ENCODE peak calls at places on chromosomes 5 and 9, in five cellular contexts. T, Q, F, X and G are unnamed samples.

GRCh38 chr5:60636001-60636400 is 64.0 kb downstream of the DEPDC1B start:
- DNase-seq in X (no peak), F (no peak), Q (no peak), T (no peak), G (no peak)

GRCh38 chr9:21324040-21324439 is 11.2 kb downstream of the KLHL9 start:
- DNase-seq in T (no peak), X (no peak), F (no peak), Q (no peak), G (peak)

GRCh38 chr9:74125916-74126315 is 371.2 kb upstream of the RORB start:
- DNase-seq in F (no peak), T (no peak), X (no peak), Q (no peak), G (no peak)

GRCh38 chr5:151023651-151024050 is 3.3 kb downstream of the GPX3 start:
- DNase-seq in F (peak), X (no peak), T (no peak), Q (no peak), G (no peak)

GRCh38 chr5:10590226-10591047 is 26.6 kb downstream of the ANKRD33B start:
- DNase-seq in T (peak), X (no peak), Q (no peak), F (no peak), G (no peak)

GRCh38 chr9:97907051-97907450 is 15.2 kb downstream of the TRMO start:
- DNase-seq in X (no peak), Q (no peak), T (no peak), F (no peak), G (no peak)

GRCh38 chr5:147509710-147510651 is at the start of gene DPYSL3:
- DNase-seq in T (peak), Q (peak), X (peak), F (peak), G (no peak)

GRCh38 chr5:126484248-126484647 is 61.0 kb downstream of the GRAMD2B start:
- DNase-seq in Q (no peak), T (no peak), X (no peak), F (no peak), G (no peak)

GRCh38 chr5:138770291-138770690 is 17.1 kb downstream of the CTNNA1 start:
- DNase-seq in T (no peak), X (no peak), Q (no peak), F (no peak), G (no peak)

GRCh38 chr5:141260458-141261237 is 15.5 kb downstream of the PCDHB15 start:
- DNase-seq in X (no peak), T (no peak), F (no peak), Q (no peak), G (no peak)

GRCh38 chr9:109286571-109286977 is 34.3 kb downstream of the EPB41L4B start:
- DNase-seq in Q (no peak), F (no peak), T (peak), X (no peak), G (no peak)

GRCh38 chr5:172436874-172437369 is 17.4 kb downstream of the SH3PXD2B start:
- DNase-seq in T (no peak), Q (no peak), X (no peak), F (no peak), G (no peak)

GRCh38 chr5:175778951-175779475 is 92.4 kb upstream of the CPLX2 start:
- DNase-seq in Q (peak), X (no peak), F (peak), T (no peak), G (no peak)

GRCh38 chr5:134551891-134552290 is 26.4 kb downstream of the JADE2 start:
- DNase-seq in X (no peak), F (no peak), T (peak), Q (no peak), G (no peak)

GRCh38 chr5:168300377-168301182 is 9.1 kb downstream of the WWC1 start:
- DNase-seq in Q (peak), T (no peak), X (no peak), F (no peak), G (no peak)

GRCh38 chr5:83044941-83045340 is 32.3 kb downstream of the TMEM167A start:
- DNase-seq in T (no peak), Q (peak), F (no peak), X (no peak), G (no peak)

GRCh38 chr5:76372320-76373054 is 30.6 kb upstream of the IQGAP2 start:
- DNase-seq in X (no peak), T (peak), F (no peak), Q (peak), G (no peak)

GRCh38 chr5:159208508-159209437 is 580 bp downstream of the RNF145 start:
- DNase-seq in X (peak), Q (peak), T (no peak), F (peak), G (peak)

GRCh38 chr5:126446498-126447224 is 23.5 kb downstream of the GRAMD2B start:
- DNase-seq in Q (peak), F (no peak), T (peak), X (peak), G (no peak)

GRCh38 chr5:74394924-74395880 is 245.3 kb downstream of the ENC1 start:
- DNase-seq in F (peak), T (no peak), Q (peak), X (no peak), G (no peak)

GRCh38 chr5:133451926-133452325 is 160.4 kb downstream of the FSTL4 start:
- DNase-seq in F (no peak), X (no peak), Q (no peak), T (no peak), G (no peak)

GRCh38 chr5:172903790-172904189 is 55.4 kb upstream of the RPL26L1 start:
- DNase-seq in Q (peak), X (no peak), T (peak), F (no peak), G (no peak)

GRCh38 chr5:135555530-135555929 is 19.8 kb upstream of the NEUROG1 start:
- DNase-seq in X (no peak), T (no peak), Q (no peak), F (no peak), G (no peak)

GRCh38 chr5:13540154-13540815 is 404.2 kb downstream of the DNAH5 start:
- DNase-seq in X (no peak), F (no peak), T (no peak), Q (no peak), G (no peak)

GRCh38 chr9:138098116-138098907 is 220.7 kb downstream of the CACNA1B start:
- DNase-seq in Q (no peak), X (no peak), T (no peak), F (no peak), G (no peak)

GRCh38 chr9:91008568-91008967 is 206.9 kb downstream of the SYK start:
- DNase-seq in Q (no peak), X (no peak), F (no peak), T (no peak), G (no peak)

GRCh38 chr9:112751059-112751795 is 667 bp downstream of the SNX30 start:
- DNase-seq in F (peak), Q (peak), T (peak), X (peak), G (peak)

GRCh38 chr9:109816490-109816889 is 36.5 kb downstream of the PALM2AKAP2 start:
- DNase-seq in F (no peak), Q (peak), X (no peak), T (peak), G (no peak)

GRCh38 chr5:132203916-132204315 is 23.7 kb downstream of the P4HA2 start:
- DNase-seq in Q (no peak), T (no peak), F (no peak), X (no peak), G (no peak)

GRCh38 chr9:133539434-133539833 is 4.9 kb downstream of the ADAMTSL2 start:
- DNase-seq in T (no peak), X (no peak), Q (no peak), F (peak), G (no peak)

GRCh38 chr9:94801685-94802084 is 75.2 kb downstream of the AOPEP start:
- DNase-seq in F (no peak), Q (no peak), T (peak), X (no peak), G (no peak)

GRCh38 chr9:111399772-111400563 is 69.9 kb upstream of the OR2K2 start:
- DNase-seq in X (peak), F (no peak), Q (peak), T (no peak), G (no peak)

GRCh38 chr9:116002624-116003023 is 151.0 kb upstream of the PAPPA start:
- DNase-seq in Q (no peak), T (peak), X (no peak), F (peak), G (no peak)

GRCh38 chr9:75939712-75940111 is 49.2 kb downstream of the PCSK5 start:
- DNase-seq in F (no peak), X (no peak), Q (no peak), T (no peak), G (no peak)

GRCh38 chr9:136246849-136247550 is 1.4 kb upstream of the QSOX2 start:
- DNase-seq in X (no peak), F (no peak), Q (no peak), T (no peak), G (no peak)

GRCh38 chr9:4296217-4296616 is 3.7 kb downstream of the GLIS3 start:
- DNase-seq in X (no peak), F (no peak), T (no peak), Q (no peak), G (no peak)

GRCh38 chr9:4298255-4299005 is 1.4 kb downstream of the GLIS3 start:
- DNase-seq in F (peak), Q (peak), X (peak), T (peak), G (peak)

GRCh38 chr9:4299006-4299795 is 667 bp downstream of the GLIS3 start:
- DNase-seq in Q (peak), F (peak), X (peak), T (peak), G (no peak)

GRCh38 chr9:4297795-4298254 is 2.0 kb downstream of the GLIS3 start:
- DNase-seq in X (peak), T (peak), F (peak), Q (peak), G (peak)

DNA sequence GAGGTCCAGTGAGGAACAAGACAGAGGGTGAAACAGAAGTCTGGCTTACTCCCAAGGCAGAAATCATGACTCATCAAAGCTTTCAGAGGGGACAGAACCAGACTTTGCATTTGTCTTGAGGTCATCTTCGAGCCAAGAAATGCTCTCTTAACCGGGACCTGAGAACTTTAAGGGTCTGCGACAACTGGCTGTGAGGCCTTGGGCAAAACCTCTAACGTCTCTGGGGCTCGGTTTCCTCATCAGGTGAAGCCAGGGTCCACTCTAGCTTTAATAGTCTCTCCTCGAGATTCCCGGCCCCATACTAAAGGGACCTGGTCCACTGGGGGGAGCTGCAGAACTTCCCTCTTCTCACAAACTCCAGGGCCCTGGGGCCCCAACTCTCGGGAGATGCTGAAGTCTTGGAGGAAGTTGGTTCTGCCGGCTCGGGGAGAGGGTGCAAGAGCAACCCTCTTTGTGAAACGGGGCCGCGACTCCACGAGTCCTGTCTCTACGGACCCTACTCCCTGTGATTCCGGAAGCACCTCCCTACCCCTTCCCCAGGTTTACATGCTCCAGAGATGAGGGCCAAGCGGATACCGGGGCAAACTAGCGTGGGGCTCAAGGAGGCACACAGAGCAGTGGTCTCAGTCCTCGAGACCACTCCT is 2.6 kb downstream of the GLIS3 start:
- DNase-seq in X (peak), Q (peak), T (peak), F (peak), G (peak)
- TF ChIP-seq CTCF in X (no peak), Q (peak), T (peak), F (peak), G (no peak)

GRCh38 chr5:125291447-125291846 is 545.0 kb upstream of the ZNF608 start:
- DNase-seq in T (no peak), Q (no peak), X (no peak), F (no peak), G (no peak)
- TF ChIP-seq CTCF in T (no peak), Q (no peak), X (no peak), F (no peak), G (no peak)

DNA sequence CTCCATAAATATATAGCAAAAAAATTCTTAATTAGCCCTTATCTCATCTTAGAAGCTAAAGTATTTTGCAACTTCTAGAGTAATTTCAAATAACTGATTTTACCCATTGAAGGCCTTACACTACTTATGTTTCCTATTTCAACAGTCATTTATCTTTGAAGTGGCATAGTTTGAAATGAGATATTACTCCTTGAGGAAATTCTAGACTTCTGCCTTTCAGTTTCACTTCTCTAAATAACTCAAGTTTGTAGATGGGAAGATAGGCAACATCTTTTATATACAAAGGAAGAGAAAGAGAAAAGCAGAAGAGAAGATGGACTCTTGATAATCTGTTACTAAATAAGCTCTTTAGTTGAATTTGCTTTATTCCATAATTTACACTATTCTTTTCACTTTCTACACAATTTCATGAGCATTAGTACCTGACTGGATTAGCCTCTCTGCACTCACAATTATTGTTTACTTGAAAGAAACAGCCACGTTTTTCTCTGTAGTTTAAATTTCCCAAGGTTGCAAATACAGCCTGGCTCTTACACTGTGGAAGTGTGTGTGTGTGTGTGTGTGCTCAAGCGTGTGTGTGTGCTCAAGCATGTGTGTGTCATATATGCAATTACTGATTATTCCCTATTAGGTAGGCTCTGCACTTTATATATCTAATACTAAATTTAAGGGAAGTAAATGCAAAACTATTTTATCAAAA is 60.6 kb upstream of the EMB start:
- DNase-seq in Q (no peak), F (no peak), X (no peak), T (no peak), G (peak)
- TF ChIP-seq CTCF in Q (no peak), F (no peak), X (no peak), T (no peak), G (no peak)

DNA sequence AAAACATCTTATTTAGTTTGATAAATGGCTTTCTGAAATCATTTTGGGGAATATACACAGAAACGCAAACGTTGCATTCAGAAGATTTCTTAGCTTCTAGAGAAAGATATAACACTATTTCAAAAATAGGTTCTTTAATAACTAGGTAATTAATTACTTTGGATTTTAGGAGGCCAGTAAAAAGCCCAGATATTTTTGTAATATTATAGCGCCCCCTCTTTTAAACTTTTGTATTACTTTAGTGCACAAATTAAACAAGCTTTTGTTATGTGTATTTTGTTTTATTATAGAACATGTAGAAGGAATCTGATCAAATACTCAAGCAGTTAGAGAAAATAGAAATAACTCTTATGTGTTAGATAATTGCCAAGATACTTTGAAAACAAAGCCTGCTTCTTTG is 57.7 kb downstream of the COMMD10 start:
- DNase-seq in X (no peak), Q (no peak), T (no peak), F (no peak), G (no peak)
- TF ChIP-seq CTCF in X (no peak), Q (no peak), T (peak), F (no peak), G (no peak)